ENCODE peak calls at places on chromosomes 1 and 21, in five cellular contexts. M is H9, H is IMR-90, T is neuronal stem cell, N is H1. K is an unnamed sample.

GRCh38 chr1:203322480-203323179 is 17.3 kb downstream of the BTG2 start:
- DNase-seq in M (no peak), H (no peak), N (no peak), T (no peak), K (no peak)

GRCh38 chr1:18099026-18099425 is 8.6 kb upstream of the IGSF21 start:
- DNase-seq in H (no peak), M (no peak), T (no peak), N (no peak), K (no peak)

GRCh38 chr1:155177918-155178281 is 4.3 kb downstream of the TRIM46 start:
- DNase-seq in H (no peak), N (no peak), M (no peak), T (no peak), K (no peak)

GRCh38 chr1:229714964-229715603 is 89.0 kb downstream of the URB2 start:
- DNase-seq in N (no peak), H (peak), M (peak), T (no peak), K (peak)

GRCh38 chr1:63190171-63190570 is 132.2 kb upstream of the FOXD3 start:
- DNase-seq in H (no peak), T (no peak), M (no peak), N (no peak), K (no peak)

GRCh38 chr21:40667964-40668363 is 179.0 kb downstream of the DSCAM start:
- DNase-seq in H (no peak), N (no peak), M (no peak), T (no peak), K (no peak)

GRCh38 chr21:19535356-19535755 is 1131.8 kb upstream of the TMPRSS15 start:
- DNase-seq in M (no peak), H (no peak), N (no peak), T (no peak), K (no peak)

GRCh38 chr1:36420409-36420808 is 22.7 kb upstream of the LSM10 start:
- DNase-seq in M (no peak), H (no peak), T (no peak), N (no peak), K (no peak)

GRCh38 chr21:44564886-44565598 is 6.4 kb upstream of the KRTAP10-3 start:
- DNase-seq in M (no peak), T (no peak), H (no peak), N (no peak), K (no peak)

GRCh38 chr21:17611414-17612022 is 1.2 kb downstream of the BTG3 start:
- DNase-seq in H (peak), T (peak), N (no peak), M (peak), K (peak)

GRCh38 chr1:220300442-220301121 is 28.3 kb upstream of the RAB3GAP2 start:
- DNase-seq in T (peak), N (no peak), H (peak), M (peak), K (peak)

GRCh38 chr1:199978408-199978940 is 49.0 kb upstream of the NR5A2 start:
- DNase-seq in N (no peak), H (peak), T (no peak), M (no peak), K (peak)

GRCh38 chr1:210244746-210245367 is 12.3 kb downstream of the SERTAD4 start:
- DNase-seq in H (no peak), T (no peak), N (no peak), M (no peak), K (no peak)

GRCh38 chr1:201354151-201354900 is 23.2 kb downstream of the TNNT2 start:
- DNase-seq in N (no peak), T (no peak), H (no peak), M (no peak), K (no peak)

GRCh38 chr1:207017615-207018559 is 14.7 kb downstream of the C1orf116 start:
- DNase-seq in H (no peak), M (no peak), T (no peak), N (no peak), K (no peak)

GRCh38 chr1:166950156-166950555 is 25.2 kb downstream of the ILDR2 start:
- DNase-seq in T (peak), N (no peak), M (peak), H (no peak), K (no peak)

GRCh38 chr1:63557365-63557987 is 34.2 kb downstream of the EFCAB7 start:
- DNase-seq in M (peak), N (no peak), H (peak), T (peak), K (peak)

GRCh38 chr1:181141431-181141910 is 53.0 kb downstream of the IER5 start:
- DNase-seq in N (no peak), H (peak), T (no peak), M (no peak), K (peak)

GRCh38 chr1:42453386-42453785 is 2.4 kb downstream of the ZMYND12 start:
- DNase-seq in T (no peak), M (no peak), N (no peak), H (no peak), K (no peak)

GRCh38 chr1:197763769-197764168 is 11.5 kb downstream of the DENND1B start:
- DNase-seq in T (no peak), H (no peak), M (no peak), N (no peak), K (peak)

GRCh38 chr1:63322944-63323865 is 838 bp downstream of the FOXD3 start:
- DNase-seq in M (peak), N (no peak), T (peak), H (no peak), K (no peak)

GRCh38 chr1:185170291-185170848 is 13.4 kb downstream of the SWT1 start:
- DNase-seq in M (peak), H (peak), T (peak), N (peak), K (peak)

GRCh38 chr21:43994646-43995045 is 17.5 kb upstream of the TRAPPC10 start:
- DNase-seq in M (no peak), T (no peak), N (no peak), H (no peak), K (no peak)

GRCh38 chr1:14699596-14699995 is 101.1 kb downstream of the KAZN start:
- DNase-seq in H (no peak), N (no peak), T (no peak), M (no peak), K (no peak)

GRCh38 chr1:114315601-114316000 is 161.9 kb upstream of the SYT6 start:
- DNase-seq in T (no peak), H (no peak), N (no peak), M (no peak), K (no peak)

GRCh38 chr1:117237701-117238413 is 27.1 kb upstream of the VTCN1 start:
- DNase-seq in N (no peak), T (no peak), H (no peak), M (no peak), K (peak)

GRCh38 chr1:100862591-100862990 is 32.1 kb downstream of the EXTL2 start:
- DNase-seq in N (no peak), H (peak), T (no peak), M (no peak), K (no peak)

GRCh38 chr1:1432951-1433803 is 2.3 kb upstream of the VWA1 start:
- DNase-seq in T (peak), M (peak), H (no peak), N (no peak), K (no peak)

GRCh38 chr1:11984121-11984520 is 3.9 kb downstream of the MFN2 start:
- DNase-seq in T (no peak), H (no peak), M (no peak), N (no peak), K (no peak)

GRCh38 chr1:16151200-16151708 is 4.6 kb downstream of the EPHA2 start:
- DNase-seq in T (no peak), M (no peak), H (peak), N (no peak), K (peak)

GRCh38 chr1:16151985-16152384 is 3.9 kb downstream of the EPHA2 start:
- DNase-seq in T (no peak), N (no peak), H (no peak), M (no peak), K (no peak)

GRCh38 chr1:16153110-16153998 is 2.5 kb downstream of the EPHA2 start:
- DNase-seq in N (no peak), T (no peak), H (no peak), M (no peak), K (peak)

GRCh38 chr1:16153999-16154673 is 1.7 kb downstream of the EPHA2 start:
- DNase-seq in T (no peak), H (no peak), N (no peak), M (no peak), K (no peak)

DNA sequence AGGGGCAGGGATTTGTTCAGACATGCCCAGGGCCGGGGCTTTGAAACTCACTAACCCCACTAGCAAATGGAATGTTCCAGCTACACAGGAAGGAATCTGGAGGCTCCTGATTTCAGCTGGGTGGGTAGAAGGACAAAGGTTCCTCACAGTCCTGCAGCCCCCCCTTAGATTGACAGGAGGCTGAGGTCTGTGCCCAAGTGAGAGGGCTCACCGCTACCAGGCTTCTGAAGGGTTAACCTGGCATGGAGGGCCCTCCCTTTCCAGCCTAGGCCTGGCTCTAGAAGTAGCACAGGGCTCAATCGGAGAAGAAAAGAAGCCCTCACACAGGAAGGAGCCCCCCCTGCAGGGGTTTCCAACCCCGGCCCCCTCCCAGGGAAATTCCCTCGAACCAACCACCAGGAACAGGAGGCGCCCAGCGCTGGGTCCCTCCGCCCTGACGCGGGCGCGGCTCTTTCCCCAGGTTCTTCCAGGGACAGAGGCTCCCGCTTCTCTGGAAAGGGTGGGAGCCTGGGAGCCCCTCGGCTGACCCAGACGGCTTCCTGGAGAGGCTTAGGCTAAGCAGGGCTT is 3.3 kb downstream of the EPHA2 start:
- DNase-seq in H (peak), T (no peak), M (no peak), N (no peak), K (no peak)
- H4K91ac ChIP-seq in H (peak), T (peak), M (no peak), N (peak), K (peak)

DNA sequence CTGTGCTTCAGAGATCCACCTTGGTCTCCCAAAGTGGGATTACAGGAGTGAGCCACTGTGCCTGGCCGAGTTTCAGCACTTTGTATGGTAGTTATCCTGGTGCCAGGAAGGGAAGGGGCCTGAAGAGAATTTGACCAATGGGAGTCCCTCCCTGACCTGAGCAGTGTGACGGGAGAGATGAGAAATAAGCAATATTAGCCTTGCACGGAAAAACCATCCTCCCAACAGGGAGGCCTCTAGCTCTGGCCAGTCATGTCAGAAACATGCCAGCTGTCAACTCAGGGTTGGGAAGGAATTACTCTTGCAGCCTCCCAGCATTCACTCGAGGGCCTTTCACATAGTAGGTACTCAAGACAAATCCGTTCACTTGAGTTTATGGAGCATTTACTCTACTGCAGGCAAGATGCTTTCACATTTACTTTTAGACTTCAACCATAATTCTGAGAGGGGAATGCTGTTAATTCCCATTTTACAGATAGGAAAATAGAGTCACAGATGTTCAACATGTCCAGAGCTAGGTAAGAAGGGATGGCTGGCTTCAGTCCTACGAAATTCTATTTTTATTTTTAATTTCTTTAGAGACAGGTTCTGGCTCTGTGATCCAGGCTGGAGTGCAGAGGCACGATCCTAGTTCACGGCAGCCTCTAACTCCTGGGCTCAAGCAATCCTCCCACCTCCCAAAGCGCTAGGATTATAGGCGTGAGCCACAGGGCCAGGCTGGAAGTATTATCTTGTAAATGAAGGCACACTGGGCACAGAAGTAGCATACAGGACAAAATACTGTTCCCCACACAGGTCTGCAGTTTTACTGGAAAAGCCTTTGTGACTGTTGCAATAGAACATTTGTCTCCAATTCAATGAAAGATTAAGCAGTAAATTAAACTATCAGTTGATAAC is 3.2 kb upstream of the ATP13A2 start:
- DNase-seq in T (no peak), H (peak), M (peak), N (no peak), K (no peak)
- H4K91ac ChIP-seq in T (no peak), H (no peak), M (no peak), N (peak), K (no peak)

DNA sequence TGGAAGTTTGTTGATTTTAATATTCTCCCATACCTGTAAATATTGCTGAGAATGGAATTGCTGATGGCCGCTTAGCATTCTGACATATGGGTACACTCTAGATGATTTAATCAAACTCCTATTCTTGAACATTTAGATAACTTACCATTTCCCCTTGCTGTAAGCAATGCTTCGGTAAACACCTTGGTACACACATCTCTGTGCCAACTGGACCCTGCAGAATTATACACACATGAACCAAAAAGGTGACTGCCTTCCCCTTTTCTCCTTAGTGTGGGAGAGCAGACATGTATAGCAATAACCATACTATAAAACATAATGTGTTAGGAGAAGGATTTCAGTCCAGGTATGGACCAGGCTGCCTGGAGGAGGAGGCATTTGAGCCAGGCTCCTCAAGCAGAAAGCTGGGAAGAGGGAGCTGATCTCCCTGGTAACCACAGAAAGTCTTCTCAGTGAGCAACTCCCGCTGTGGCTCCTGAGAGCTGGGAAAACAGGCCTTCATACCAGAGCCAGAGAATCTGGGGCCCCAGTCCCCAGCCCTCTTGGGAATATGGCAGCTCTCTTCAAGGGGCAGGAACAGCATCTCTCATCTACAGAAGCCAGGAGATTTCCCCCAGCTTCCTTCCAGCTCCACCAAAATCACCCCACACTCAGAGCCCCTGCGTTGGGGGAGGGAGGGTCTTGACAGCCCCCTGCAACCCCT is 33.9 kb upstream of the CSF1 start:
- DNase-seq in N (no peak), H (peak), T (no peak), M (peak), K (peak)
- H4K91ac ChIP-seq in N (peak), H (peak), T (no peak), M (peak), K (peak)

GRCh38 chr1:26822737-26823395 is 3.6 kb upstream of the ZDHHC18 start:
- DNase-seq in N (no peak), M (no peak), H (no peak), T (no peak), K (no peak)
- H4K91ac ChIP-seq in N (no peak), M (no peak), H (no peak), T (no peak), K (no peak)

K was measured in mesenchymal stem cell.